ENCODE peak calls at places on chromosomes 11 and 22, in four cellular contexts. J is HCT116, W is OCI-LY7, Y is PC-3. V is an unnamed sample.

GRCh38 chr11:108788565-108789199 is 123.8 kb downstream of the DDX10 start:
- DNase-seq in J (peak; percentile 21), W (peak; percentile 6), Y (peak; percentile 63), V (peak; percentile 7)

GRCh38 chr22:35638408-35638807 is 9.8 kb upstream of the APOL6 start:
- DNase-seq in J (no peak), W (no peak), Y (no peak), V (peak; percentile 55)

GRCh38 chr11:102147031-102147430 is 36.8 kb downstream of the YAP1 start:
- DNase-seq in J (no peak), W (no peak), Y (no peak), V (no peak)

GRCh38 chr22:46068908-46069481 is 81.3 kb upstream of the PPARA start:
- DNase-seq in J (no peak), W (peak; percentile 13), Y (peak; percentile 81), V (no peak)

GRCh38 chr11:43944761-43945311 is 2.4 kb downstream of the C11orf96 start:
- DNase-seq in J (no peak), W (peak; percentile 31), Y (peak; percentile 61), V (peak; percentile 54)

GRCh38 chr11:99199336-99199735 is 178.6 kb downstream of the CNTN5 start:
- DNase-seq in J (no peak), W (no peak), Y (no peak), V (peak; percentile 16)

GRCh38 chr22:35537252-35537651 is 3.4 kb upstream of the RASD2 start:
- DNase-seq in J (no peak), W (peak; percentile 39), Y (no peak), V (no peak)

GRCh38 chr11:44340656-44341055 is 30.7 kb upstream of the ALX4 start:
- DNase-seq in J (no peak), W (no peak), Y (no peak), V (no peak)

GRCh38 chr11:57568330-57568766 is 876 bp upstream of the UBE2L6 start:
- DNase-seq in J (peak; percentile 56), W (no peak), Y (peak; percentile 87), V (peak; percentile 91)

GRCh38 chr22:29520851-29521250 is 32.7 kb downstream of the THOC5 start:
- DNase-seq in J (no peak), W (no peak), Y (peak; percentile 10), V (no peak)

GRCh38 chr11:117564321-117564720 is 232.7 kb downstream of the DSCAML1 start:
- DNase-seq in J (no peak), W (no peak), Y (no peak), V (no peak)

GRCh38 chr11:78424334-78425270 is 7.0 kb upstream of the GAB2 start:
- DNase-seq in J (no peak), W (peak; percentile 45), Y (no peak), V (no peak)

GRCh38 chr22:32444068-32444467 is 20.2 kb downstream of the BPIFC start:
- DNase-seq in J (peak; percentile 34), W (peak; percentile 27), Y (peak; percentile 52), V (peak; percentile 34)

GRCh38 chr22:48692734-48693376 is 1134.8 kb downstream of the BRD1 start:
- DNase-seq in J (no peak), W (no peak), Y (no peak), V (no peak)

GRCh38 chr22:45832180-45832579 is 144.8 kb downstream of the WNT7B start:
- DNase-seq in J (no peak), W (no peak), Y (no peak), V (no peak)

GRCh38 chr11:128305588-128305987 is 281.8 kb downstream of the ETS1 start:
- DNase-seq in J (no peak), W (peak; percentile 16), Y (no peak), V (no peak)

GRCh38 chr22:21044931-21045584 is 688 bp upstream of the LRRC74B start:
- DNase-seq in J (no peak), W (no peak), Y (peak; percentile 15), V (no peak)

GRCh38 chr11:105177658-105178057 is 38.1 kb upstream of the CARD18 start:
- DNase-seq in J (no peak), W (no peak), Y (peak; percentile 51), V (no peak)

GRCh38 chr11:106398396-106399074 is 321.1 kb downstream of the AASDHPPT start:
- DNase-seq in J (no peak), W (no peak), Y (peak; percentile 69), V (peak; percentile 14)

GRCh38 chr22:19679476-19680099 is 34.7 kb upstream of the SEPTIN5 start:
- DNase-seq in J (no peak), W (peak; percentile 6), Y (peak; percentile 33), V (no peak)

GRCh38 chr11:132898021-132898420 is 634.3 kb downstream of the OPCML start:
- DNase-seq in J (no peak), W (no peak), Y (no peak), V (no peak)

GRCh38 chr11:132901638-132902610 is 630.4 kb downstream of the OPCML start:
- DNase-seq in J (no peak), W (no peak), Y (no peak), V (no peak)

GRCh38 chr11:132894598-132894997 is 637.7 kb downstream of the OPCML start:
- DNase-seq in J (no peak), W (no peak), Y (no peak), V (peak; percentile 56)

GRCh38 chr11:132895340-132895739 is 637.0 kb downstream of the OPCML start:
- DNase-seq in J (no peak), W (no peak), Y (no peak), V (peak; percentile 24)

DNA sequence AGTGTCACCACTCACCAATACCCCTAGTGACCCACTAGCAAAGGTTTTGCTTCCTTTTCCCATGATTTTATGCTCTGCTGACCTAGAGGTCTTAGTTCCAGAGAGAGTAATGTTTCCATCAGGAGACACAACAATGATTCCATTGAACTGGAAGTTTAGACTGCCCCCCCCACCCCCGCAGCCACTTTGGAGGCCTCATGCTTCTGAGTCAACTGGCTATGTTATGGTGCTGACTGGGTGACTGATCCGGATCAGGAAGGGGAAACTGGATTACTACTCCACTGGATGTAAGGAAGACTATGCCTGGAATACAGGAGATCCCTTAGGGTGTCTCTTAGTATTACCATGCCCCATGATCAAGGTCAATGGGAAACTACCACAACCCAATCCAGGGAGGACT is 633.6 kb downstream of the OPCML start:
- DNase-seq in J (no peak), W (no peak), Y (no peak), V (no peak)
- H3K9me2 ChIP-seq in J (no peaks in the 10 kb centered on the region), W (no peaks in the 10 kb centered on the region), Y (no peaks in the 10 kb centered on the region), V (no peaks in the 10 kb centered on the region)

GRCh38 chr22:28025333-28025732 is 106.3 kb upstream of the PITPNB start:
- DNase-seq in J (no peak), W (no peak), Y (no peak), V (no peak)

GRCh38 chr22:28027453-28028448 is 108.7 kb upstream of the PITPNB start:
- DNase-seq in J (no peak), W (no peak), Y (no peak), V (no peak)

GRCh38 chr22:28023774-28024173 is 104.7 kb upstream of the PITPNB start:
- DNase-seq in J (no peak), W (no peak), Y (no peak), V (no peak)

GRCh38 chr22:28024422-28024888 is 105.4 kb upstream of the PITPNB start:
- DNase-seq in J (no peak), W (no peak), Y (no peak), V (no peak)

DNA sequence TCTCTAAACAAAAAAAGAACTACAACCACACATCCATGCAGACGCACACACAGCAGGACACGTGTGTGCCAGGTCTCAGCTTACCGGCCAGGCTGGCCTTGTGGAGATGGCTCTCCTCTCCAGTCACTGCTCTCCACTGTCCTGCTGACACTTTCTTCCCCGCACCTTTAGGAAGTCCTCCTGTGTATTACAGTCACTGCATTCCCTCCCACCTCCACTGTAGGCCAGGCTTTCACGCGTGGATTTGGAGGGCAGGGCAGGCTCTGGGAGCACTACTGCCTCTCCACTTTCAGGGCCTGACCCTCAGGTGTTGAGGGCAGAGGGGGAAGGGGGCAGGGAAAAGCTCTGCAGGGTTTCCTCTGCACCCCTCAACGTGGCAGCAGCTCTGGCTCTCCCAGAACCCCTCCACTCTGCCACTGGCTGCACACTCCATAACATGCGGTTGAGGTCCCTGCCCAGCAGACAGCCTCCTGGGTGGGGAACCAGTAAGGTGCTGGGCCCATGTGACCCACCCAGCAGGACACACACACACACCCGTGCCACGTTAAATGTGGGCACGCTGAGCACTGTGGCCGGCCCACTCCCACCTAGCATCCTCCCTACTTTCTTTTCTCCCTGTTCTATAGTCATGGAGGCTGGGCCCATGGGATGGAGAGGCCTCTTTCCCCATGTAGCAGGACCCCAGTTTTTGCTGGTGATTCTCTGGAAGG is 107.0 kb upstream of the PITPNB start:
- DNase-seq in J (no peak), W (no peak), Y (no peak), V (no peak)
- TF ChIP-seq EZH2phosphoT487 in J (no peak), W (no peak), Y (no peak), V (no peak)

GRCh38 chr11:46296520-46297448 is 19.3 kb downstream of the CREB3L1 start:
- DNase-seq in J (no peak), W (no peak), Y (peak; percentile 19), V (peak; percentile 94)
- H3K4me3 ChIP-seq in J (no peak overlapping the region), W (no peak overlapping the region), Y (no peak overlapping the region), V (no peak overlapping the region)

GRCh38 chr11:32153747-32154146 is 62.9 kb downstream of the RCN1 start:
- DNase-seq in J (no peak), W (no peak), Y (no peak), V (no peak)
- H3K9me2 ChIP-seq in J (no peaks in the 10 kb centered on the region), W (no peaks in the 10 kb centered on the region), Y (no peaks in the 10 kb centered on the region), V (no peaks in the 10 kb centered on the region)

DNA sequence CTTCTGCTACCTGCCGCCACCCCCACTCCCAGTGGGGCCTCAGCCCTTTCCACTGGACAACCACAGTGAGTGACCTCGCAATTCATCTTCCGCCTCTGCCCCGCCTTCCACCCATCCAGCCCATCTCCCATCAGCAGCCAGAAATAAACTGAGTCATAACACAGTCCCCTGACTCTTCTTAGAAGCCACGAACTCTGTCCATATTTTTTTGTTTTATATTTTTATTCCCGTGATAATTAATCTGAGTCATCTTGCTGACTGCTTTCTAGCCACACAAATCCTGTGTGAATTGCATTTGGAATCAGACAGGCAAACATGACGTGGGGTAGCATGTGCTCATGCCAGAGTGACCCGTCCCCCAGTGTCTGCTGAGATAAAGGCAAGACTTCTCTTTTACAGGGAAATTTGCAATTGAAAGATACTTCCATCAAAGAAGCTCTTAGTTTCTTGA is 7.0 kb downstream of the FADD start:
- DNase-seq in J (no peak), W (no peak), Y (peak; percentile 66), V (no peak)
- TF ChIP-seq EZH2phosphoT487 in J (no peak), W (no peak), Y (no peak), V (no peak)

GRCh38 chr22:24429411-24430365 is 2.3 kb downstream of the ADORA2A start:
- DNase-seq in J (no peak), W (peak; percentile 86), Y (peak; percentile 36), V (no peak)
- H3K4me3 ChIP-seq in J (no peak overlapping the region), W (peak overlapping the region; percentile 71), Y (no peak overlapping the region), V (no peak overlapping the region)